ENCODE peak calls at places on chromosomes 11 and 22, in six cellular contexts. Y, N, J, R, T and P are unnamed samples.

GRCh38 chr11:44140805-44141204 is 45.3 kb downstream of the EXT2 start:
- DNase-seq in N (no peak), J (no peak), T (no peak), Y (no peak), R (no peak), P (peak)

GRCh38 chr22:39482768-39483167 is 19.3 kb upstream of the MIEF1 start:
- DNase-seq in T (peak), Y (no peak), N (no peak), R (no peak), J (no peak), P (no peak)

GRCh38 chr11:86182976-86183584 is 61.5 kb upstream of the EED start:
- DNase-seq in N (no peak), R (no peak), Y (peak), T (no peak), J (peak), P (no peak)

GRCh38 chr11:121444508-121444907 is 7.6 kb upstream of the SORL1 start:
- DNase-seq in Y (no peak), J (no peak), N (no peak), R (no peak), T (no peak), P (no peak)

GRCh38 chr11:71267807-71268421 is 15.5 kb upstream of the SHANK2 start:
- DNase-seq in Y (no peak), N (no peak), T (no peak), J (no peak), R (no peak), P (no peak)

GRCh38 chr11:64141081-64141783 is 24.7 kb downstream of the MACROD1 start:
- DNase-seq in T (no peak), Y (no peak), N (peak), R (no peak), J (no peak), P (no peak)

GRCh38 chr11:36034572-36035331 is 90.9 kb downstream of the LDLRAD3 start:
- DNase-seq in T (peak), J (no peak), N (no peak), R (peak), Y (peak), P (peak)

GRCh38 chr11:103112364-103112763 is 3.1 kb downstream of the DYNC2H1 start:
- DNase-seq in N (no peak), J (no peak), T (no peak), R (no peak), Y (no peak), P (no peak)

GRCh38 chr11:113574171-113574570 is 99.0 kb upstream of the DRD2 start:
- DNase-seq in R (no peak), N (no peak), J (no peak), T (no peak), Y (no peak), P (no peak)

GRCh38 chr11:72743321-72744221 is 8.6 kb downstream of the ARAP1 start:
- DNase-seq in N (no peak), R (no peak), T (no peak), J (peak), Y (no peak), P (no peak)

GRCh38 chr11:70381872-70382842 is 16.2 kb upstream of the CTTN start:
- DNase-seq in Y (no peak), N (no peak), J (no peak), T (peak), R (peak), P (peak)

GRCh38 chr11:78961186-78961782 is 386.6 kb upstream of the NARS2 start:
- DNase-seq in Y (peak), R (peak), J (no peak), T (peak), N (no peak), P (no peak)